ENCODE peak calls at places on chromosomes 7 and 10, in eight cellular contexts. One of them, this sample, is unnamed. For H3K9me3, the result is how much of the 10 kb centered on the place peaks cover.

GRCh38 chr10:87640043-87640442 is 19.6 kb upstream of the PAPSS2 start:
- DNase-seq in cardiac muscle cell: no peak
- DNase-seq in GM23248: peak
- DNase-seq in Panc1: no peak
- DNase-seq in body of pancreas: no peak
- DNase-seq in IMR-90: peak
- DNase-seq in CD8-positive, alpha-beta memory T cell: no peak
- DNase-seq in hepatocyte: no peak
- DNase-seq in this sample: no peak

GRCh38 chr10:13450078-13450477 is 78.7 kb downstream of the BEND7 start:
- DNase-seq in CD8-positive, alpha-beta memory T cell: no peak
- DNase-seq in Panc1: no peak
- DNase-seq in body of pancreas: no peak
- DNase-seq in hepatocyte: no peak
- DNase-seq in IMR-90: peak
- DNase-seq in cardiac muscle cell: peak
- DNase-seq in GM23248: peak
- DNase-seq in this sample: no peak

GRCh38 chr7:108114117-108114841 is 15.9 kb downstream of the LAMB4 start:
- DNase-seq in GM23248: no peak
- DNase-seq in IMR-90: no peak
- DNase-seq in body of pancreas: no peak
- DNase-seq in cardiac muscle cell: no peak
- DNase-seq in CD8-positive, alpha-beta memory T cell: no peak
- DNase-seq in Panc1: no peak
- DNase-seq in hepatocyte: peak
- DNase-seq in this sample: no peak

GRCh38 chr10:25683291-25683690 is 250.7 kb upstream of the MYO3A start:
- DNase-seq in hepatocyte: no peak
- DNase-seq in IMR-90: no peak
- DNase-seq in cardiac muscle cell: peak
- DNase-seq in body of pancreas: no peak
- DNase-seq in GM23248: no peak
- DNase-seq in CD8-positive, alpha-beta memory T cell: no peak
- DNase-seq in Panc1: no peak
- DNase-seq in this sample: no peak

GRCh38 chr10:70771311-70772194 is 13.6 kb downstream of the TBATA start:
- DNase-seq in cardiac muscle cell: no peak
- DNase-seq in CD8-positive, alpha-beta memory T cell: no peak
- DNase-seq in hepatocyte: no peak
- DNase-seq in Panc1: no peak
- DNase-seq in body of pancreas: no peak
- DNase-seq in GM23248: no peak
- DNase-seq in IMR-90: no peak
- DNase-seq in this sample: no peak

GRCh38 chr10:98131615-98132014 is 2.8 kb upstream of the R3HCC1L start:
- DNase-seq in Panc1: no peak
- DNase-seq in body of pancreas: no peak
- DNase-seq in IMR-90: no peak
- DNase-seq in CD8-positive, alpha-beta memory T cell: no peak
- DNase-seq in cardiac muscle cell: no peak
- DNase-seq in hepatocyte: no peak
- DNase-seq in GM23248: no peak
- DNase-seq in this sample: no peak

GRCh38 chr10:70115948-70116682 is 16.5 kb downstream of the AIFM2 start:
- DNase-seq in IMR-90: peak
- DNase-seq in Panc1: peak
- DNase-seq in cardiac muscle cell: peak
- DNase-seq in CD8-positive, alpha-beta memory T cell: peak
- DNase-seq in hepatocyte: peak
- DNase-seq in GM23248: peak
- DNase-seq in body of pancreas: peak
- DNase-seq in this sample: peak

GRCh38 chr7:26454180-26454579 is 162.5 kb downstream of the SNX10 start:
- DNase-seq in hepatocyte: no peak
- DNase-seq in cardiac muscle cell: peak
- DNase-seq in Panc1: no peak
- DNase-seq in CD8-positive, alpha-beta memory T cell: no peak
- DNase-seq in body of pancreas: no peak
- DNase-seq in IMR-90: no peak
- DNase-seq in GM23248: peak
- DNase-seq in this sample: no peak

GRCh38 chr10:93027508-93027907 is 33.1 kb upstream of the CYP26C1 start:
- DNase-seq in body of pancreas: no peak
- DNase-seq in CD8-positive, alpha-beta memory T cell: no peak
- DNase-seq in GM23248: no peak
- DNase-seq in hepatocyte: no peak
- DNase-seq in IMR-90: no peak
- DNase-seq in cardiac muscle cell: no peak
- DNase-seq in Panc1: no peak
- DNase-seq in this sample: no peak

GRCh38 chr10:73413108-73413527 is 740 bp downstream of the ANXA7 start:
- DNase-seq in Panc1: peak
- DNase-seq in IMR-90: no peak
- DNase-seq in CD8-positive, alpha-beta memory T cell: no peak
- DNase-seq in body of pancreas: peak
- DNase-seq in GM23248: peak
- DNase-seq in hepatocyte: peak
- DNase-seq in cardiac muscle cell: no peak
- DNase-seq in this sample: no peak

GRCh38 chr7:80186721-80187120 is 52.1 kb downstream of the GNAI1 start:
- DNase-seq in Panc1: no peak
- DNase-seq in hepatocyte: no peak
- DNase-seq in body of pancreas: no peak
- DNase-seq in cardiac muscle cell: no peak
- DNase-seq in GM23248: no peak
- DNase-seq in CD8-positive, alpha-beta memory T cell: no peak
- DNase-seq in IMR-90: no peak
- DNase-seq in this sample: no peak

GRCh38 chr7:41188163-41189130 is 514.4 kb downstream of the INHBA start:
- DNase-seq in body of pancreas: no peak
- DNase-seq in IMR-90: peak
- DNase-seq in Panc1: peak
- DNase-seq in CD8-positive, alpha-beta memory T cell: no peak
- DNase-seq in cardiac muscle cell: peak
- DNase-seq in GM23248: peak
- DNase-seq in hepatocyte: no peak
- DNase-seq in this sample: no peak

GRCh38 chr7:84055904-84056615 is 138.5 kb downstream of the SEMA3A start:
- DNase-seq in hepatocyte: no peak
- DNase-seq in IMR-90: no peak
- DNase-seq in GM23248: no peak
- DNase-seq in CD8-positive, alpha-beta memory T cell: no peak
- DNase-seq in cardiac muscle cell: no peak
- DNase-seq in Panc1: no peak
- DNase-seq in body of pancreas: no peak
- DNase-seq in this sample: no peak

GRCh38 chr7:142112086-142112485 is 568 bp downstream of the MGAM2 start:
- DNase-seq in GM23248: no peak
- DNase-seq in cardiac muscle cell: no peak
- DNase-seq in body of pancreas: no peak
- DNase-seq in hepatocyte: no peak
- DNase-seq in IMR-90: no peak
- DNase-seq in CD8-positive, alpha-beta memory T cell: no peak
- DNase-seq in Panc1: no peak
- DNase-seq in this sample: no peak

GRCh38 chr10:16828731-16829175 is 11.5 kb upstream of the RSU1 start:
- DNase-seq in hepatocyte: no peak
- DNase-seq in GM23248: peak
- DNase-seq in cardiac muscle cell: peak
- DNase-seq in body of pancreas: peak
- DNase-seq in CD8-positive, alpha-beta memory T cell: no peak
- DNase-seq in Panc1: no peak
- DNase-seq in IMR-90: peak
- DNase-seq in this sample: peak

GRCh38 chr7:139635521-139636240 is 112.2 kb downstream of the CLEC2L start:
- DNase-seq in Panc1: no peak
- DNase-seq in GM23248: no peak
- DNase-seq in cardiac muscle cell: no peak
- DNase-seq in hepatocyte: no peak
- DNase-seq in CD8-positive, alpha-beta memory T cell: no peak
- DNase-seq in body of pancreas: no peak
- DNase-seq in IMR-90: no peak
- DNase-seq in this sample: no peak

GRCh38 chr7:2001601-2002442 is 230.9 kb downstream of the MAD1L1 start:
- DNase-seq in CD8-positive, alpha-beta memory T cell: no peak
- DNase-seq in hepatocyte: no peak
- DNase-seq in body of pancreas: peak
- DNase-seq in Panc1: no peak
- DNase-seq in cardiac muscle cell: no peak
- DNase-seq in GM23248: no peak
- DNase-seq in IMR-90: no peak
- DNase-seq in this sample: no peak

GRCh38 chr7:21947056-21947455 is 1.4 kb upstream of the CDCA7L start:
- DNase-seq in IMR-90: no peak
- DNase-seq in cardiac muscle cell: no peak
- DNase-seq in hepatocyte: no peak
- DNase-seq in body of pancreas: no peak
- DNase-seq in GM23248: no peak
- DNase-seq in CD8-positive, alpha-beta memory T cell: no peak
- DNase-seq in Panc1: no peak
- DNase-seq in this sample: no peak

GRCh38 chr7:1383398-1384112 is 75.7 kb downstream of the MICALL2 start:
- DNase-seq in Panc1: no peak
- DNase-seq in GM23248: no peak
- DNase-seq in IMR-90: no peak
- DNase-seq in body of pancreas: no peak
- DNase-seq in hepatocyte: no peak
- DNase-seq in cardiac muscle cell: no peak
- DNase-seq in CD8-positive, alpha-beta memory T cell: no peak
- DNase-seq in this sample: no peak

GRCh38 chr7:46810986-46811385 is 770.9 kb downstream of the TNS3 start:
- DNase-seq in body of pancreas: no peak
- DNase-seq in cardiac muscle cell: no peak
- DNase-seq in Panc1: no peak
- DNase-seq in IMR-90: no peak
- DNase-seq in CD8-positive, alpha-beta memory T cell: no peak
- DNase-seq in hepatocyte: no peak
- DNase-seq in GM23248: peak
- DNase-seq in this sample: no peak

GRCh38 chr7:80749270-80749669 is 110.8 kb downstream of the CD36 start:
- DNase-seq in IMR-90: no peak
- DNase-seq in hepatocyte: no peak
- DNase-seq in CD8-positive, alpha-beta memory T cell: no peak
- DNase-seq in GM23248: no peak
- DNase-seq in body of pancreas: no peak
- DNase-seq in cardiac muscle cell: no peak
- DNase-seq in Panc1: no peak
- DNase-seq in this sample: no peak

GRCh38 chr7:157876469-157877285 is 539.9 kb downstream of the DNAJB6 start:
- DNase-seq in hepatocyte: no peak
- DNase-seq in GM23248: no peak
- DNase-seq in IMR-90: no peak
- DNase-seq in cardiac muscle cell: no peak
- DNase-seq in Panc1: no peak
- DNase-seq in CD8-positive, alpha-beta memory T cell: no peak
- DNase-seq in body of pancreas: no peak
- DNase-seq in this sample: no peak
- H3K9me3 ChIP-seq in hepatocyte: under half
- H3K9me3 ChIP-seq in GM23248: under half
- H3K9me3 ChIP-seq in IMR-90: under half
- H3K9me3 ChIP-seq in cardiac muscle cell: under half
- H3K9me3 ChIP-seq in Panc1: under half
- H3K9me3 ChIP-seq in CD8-positive, alpha-beta memory T cell: under half
- H3K9me3 ChIP-seq in body of pancreas: under half
- H3K9me3 ChIP-seq in this sample: under half

GRCh38 chr10:58555930-58556311 is 43.2 kb downstream of the BICC1 start:
- DNase-seq in body of pancreas: no peak
- DNase-seq in GM23248: no peak
- DNase-seq in Panc1: no peak
- DNase-seq in CD8-positive, alpha-beta memory T cell: no peak
- DNase-seq in hepatocyte: no peak
- DNase-seq in IMR-90: no peak
- DNase-seq in cardiac muscle cell: no peak
- DNase-seq in this sample: no peak
- H3K27ac ChIP-seq in body of pancreas: peak
- H3K27ac ChIP-seq in GM23248: no peak
- H3K27ac ChIP-seq in Panc1: no peak
- H3K27ac ChIP-seq in CD8-positive, alpha-beta memory T cell: no peak
- H3K27ac ChIP-seq in hepatocyte: no peak
- H3K27ac ChIP-seq in IMR-90: no peak
- H3K27ac ChIP-seq in cardiac muscle cell: no peak
- H3K27ac ChIP-seq in this sample: peak

GRCh38 chr7:157475601-157476000 is 138.8 kb downstream of the DNAJB6 start:
- DNase-seq in Panc1: no peak
- DNase-seq in hepatocyte: no peak
- DNase-seq in GM23248: no peak
- DNase-seq in cardiac muscle cell: no peak
- DNase-seq in body of pancreas: no peak
- DNase-seq in CD8-positive, alpha-beta memory T cell: no peak
- DNase-seq in IMR-90: no peak
- DNase-seq in this sample: no peak

GRCh38 chr7:157476654-157477549 is 140.1 kb downstream of the DNAJB6 start:
- DNase-seq in GM23248: no peak
- DNase-seq in hepatocyte: no peak
- DNase-seq in IMR-90: no peak
- DNase-seq in body of pancreas: peak
- DNase-seq in cardiac muscle cell: no peak
- DNase-seq in Panc1: no peak
- DNase-seq in CD8-positive, alpha-beta memory T cell: no peak
- DNase-seq in this sample: no peak

GRCh38 chr7:157477550-157478212 is 140.9 kb downstream of the DNAJB6 start:
- DNase-seq in hepatocyte: no peak
- DNase-seq in Panc1: no peak
- DNase-seq in body of pancreas: peak
- DNase-seq in cardiac muscle cell: no peak
- DNase-seq in GM23248: no peak
- DNase-seq in IMR-90: no peak
- DNase-seq in CD8-positive, alpha-beta memory T cell: no peak
- DNase-seq in this sample: no peak

GRCh38 chr7:157475095-157475494 is 138.3 kb downstream of the DNAJB6 start:
- DNase-seq in GM23248: no peak
- DNase-seq in CD8-positive, alpha-beta memory T cell: no peak
- DNase-seq in IMR-90: no peak
- DNase-seq in hepatocyte: no peak
- DNase-seq in Panc1: no peak
- DNase-seq in body of pancreas: no peak
- DNase-seq in cardiac muscle cell: no peak
- DNase-seq in this sample: no peak

DNA sequence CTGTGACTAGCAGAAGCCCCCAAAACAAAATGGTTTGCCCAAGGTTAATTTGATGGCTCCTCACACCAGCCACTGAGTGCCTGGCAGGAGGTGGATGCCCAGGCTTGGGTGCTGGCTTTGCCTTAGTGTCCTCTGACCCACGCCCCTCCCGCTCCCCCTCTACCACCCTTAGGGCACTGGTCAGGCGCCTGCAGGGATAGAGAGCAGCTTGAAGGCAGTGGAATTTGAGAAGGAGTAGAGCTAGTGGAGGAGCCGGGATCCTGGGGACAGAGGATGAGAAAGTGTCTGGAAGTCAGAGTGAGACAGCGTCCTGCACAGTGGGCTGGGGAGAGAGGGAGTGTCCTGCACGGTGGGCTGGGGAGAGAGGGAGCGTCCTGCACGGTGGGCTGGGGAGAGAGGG is 139.4 kb downstream of the DNAJB6 start:
- DNase-seq in CD8-positive, alpha-beta memory T cell: no peak
- DNase-seq in Panc1: no peak
- DNase-seq in hepatocyte: no peak
- DNase-seq in cardiac muscle cell: no peak
- DNase-seq in GM23248: no peak
- DNase-seq in IMR-90: no peak
- DNase-seq in body of pancreas: peak
- DNase-seq in this sample: no peak
- H3K9me3 ChIP-seq in CD8-positive, alpha-beta memory T cell: under half
- H3K9me3 ChIP-seq in Panc1: under half
- H3K9me3 ChIP-seq in hepatocyte: under half
- H3K9me3 ChIP-seq in cardiac muscle cell: under half
- H3K9me3 ChIP-seq in GM23248: under half
- H3K9me3 ChIP-seq in IMR-90: under half
- H3K9me3 ChIP-seq in body of pancreas: under half
- H3K9me3 ChIP-seq in this sample: under half

GRCh38 chr10:31659665-31660064 is 269.0 kb downstream of the ARHGAP12 start:
- DNase-seq in body of pancreas: no peak
- DNase-seq in IMR-90: no peak
- DNase-seq in cardiac muscle cell: no peak
- DNase-seq in hepatocyte: no peak
- DNase-seq in GM23248: no peak
- DNase-seq in Panc1: no peak
- DNase-seq in CD8-positive, alpha-beta memory T cell: no peak
- DNase-seq in this sample: no peak
- H3K27ac ChIP-seq in body of pancreas: no peak
- H3K27ac ChIP-seq in IMR-90: no peak
- H3K27ac ChIP-seq in cardiac muscle cell: no peak
- H3K27ac ChIP-seq in hepatocyte: peak
- H3K27ac ChIP-seq in GM23248: no peak
- H3K27ac ChIP-seq in Panc1: no peak
- H3K27ac ChIP-seq in CD8-positive, alpha-beta memory T cell: no peak
- H3K27ac ChIP-seq in this sample: no peak

This sample was measured in thyroid gland.